ENCODE peak calls at places on chromosomes 4 and X, in seven cellular contexts. U, M, O, G, J, N and V are unnamed samples.

GRCh38 chr4:94352996-94353395 is 10.4 kb upstream of the HPGDS start:
- DNase-seq in O (no peak), J (peak; percentile 28), U (no peak), G (no peak), N (no peak), M (no peak), V (no peak)

GRCh38 chr4:71004281-71004851 is 10.9 kb downstream of the DCK start:
- DNase-seq in M (peak; percentile 37), J (no peak), N (no peak), U (no peak), G (no peak), O (no peak), V (peak; percentile 37)

GRCh38 chrX:45479196-45479834 is 278.6 kb upstream of the DIPK2B start:
- DNase-seq in N (no peak), J (peak; percentile 72), G (no peak), U (no peak), M (no peak), O (peak; percentile 86), V (no peak)

GRCh38 chr4:7323872-7324650 is 110.7 kb downstream of the PSAPL1 start:
- DNase-seq in M (no peak), U (no peak), J (no peak), O (no peak), N (no peak), G (peak; percentile 24), V (no peak)

GRCh38 chr4:66575024-66575696 is 904.9 kb upstream of the EPHA5 start:
- DNase-seq in N (no peak), U (no peak), J (peak; percentile 76), O (peak; percentile 33), M (no peak), G (no peak), V (no peak)

GRCh38 chr4:124121511-124121934 is 591.0 kb downstream of the ANKRD50 start:
- DNase-seq in J (peak; percentile 81), M (no peak), U (no peak), G (no peak), N (no peak), O (no peak), V (no peak)

GRCh38 chr4:87657525-87657924 is 7.4 kb downstream of the DMP1 start:
- DNase-seq in O (peak; percentile 47), G (no peak), J (peak; percentile 51), U (no peak), M (no peak), N (no peak), V (no peak)

GRCh38 chr4:3771167-3771809 is 5.1 kb downstream of the ADRA2C start:
- DNase-seq in U (no peak), M (no peak), N (no peak), G (no peak), J (no peak), O (no peak), V (no peak)

GRCh38 chr4:41360214-41360910 is 103.6 kb downstream of the UCHL1 start:
- DNase-seq in M (no peak), U (peak; percentile 57), G (peak; percentile 83), J (peak; percentile 61), O (peak; percentile 80), N (peak; percentile 85), V (no peak)

GRCh38 chr4:113109106-113109740 is 59.8 kb downstream of the ANK2 start:
- DNase-seq in O (no peak), J (no peak), G (no peak), U (no peak), N (no peak), M (no peak), V (no peak)

GRCh38 chr4:40525811-40526598 is 103.7 kb downstream of the RBM47 start:
- DNase-seq in M (no peak), N (no peak), U (no peak), O (peak; percentile 90), G (no peak), J (peak; percentile 93), V (no peak)

GRCh38 chr4:89836897-89837384 is at the start of gene SNCA:
- DNase-seq in J (peak; percentile 78), O (peak; percentile 89), N (peak; percentile 52), G (peak; percentile 55), U (peak; percentile 54), M (no peak), V (no peak)

GRCh38 chrX:9379697-9380551 is 84.9 kb upstream of the TBL1X start:
- DNase-seq in N (no peak), M (no peak), U (peak; percentile 62), G (no peak), O (peak; percentile 38), J (peak; percentile 17), V (no peak)

GRCh38 chr4:165612936-165613335 is 234.1 kb downstream of the CPE start:
- DNase-seq in M (no peak), G (no peak), U (no peak), J (no peak), O (no peak), N (no peak), V (no peak)

DNA sequence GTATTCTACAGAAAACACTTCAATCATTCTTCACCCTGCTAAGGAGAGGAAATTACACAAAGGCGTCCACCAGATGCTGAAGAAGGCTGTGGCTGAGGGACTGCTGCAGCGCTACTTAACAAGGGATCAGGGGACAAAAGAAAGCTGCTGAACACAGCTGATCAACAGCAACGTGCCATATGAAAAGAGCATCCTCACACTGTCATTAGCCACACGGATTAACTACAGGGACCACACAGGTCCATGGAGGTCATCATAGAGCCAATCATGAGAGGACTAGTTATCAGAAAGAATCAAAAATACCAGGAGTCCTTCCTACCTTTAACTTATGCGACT is 69.6 kb upstream of the STS start:
- DNase-seq in J (no peak), G (no peak), M (no peak), N (no peak), U (no peak), O (no peak), V (no peak)
- H3K4me1 ChIP-seq in J (no peaks in the 10 kb centered on the region), G (no peaks in the 10 kb centered on the region), M (peaks cover 6% of the 10 kb centered on the region), N (no peaks in the 10 kb centered on the region), U (no peaks in the 10 kb centered on the region), O (peaks cover 9% of the 10 kb centered on the region), V (peaks cover 20% of the 10 kb centered on the region)

GRCh38 chrX:38800981-38801845 is at the start of gene MID1IP1:
- DNase-seq in O (peak; percentile 95), U (peak; percentile 92), J (peak; percentile 95), M (peak; percentile 69), N (peak; percentile 90), G (peak; percentile 94), V (peak; percentile 80)
- H3K4me3 ChIP-seq in O (peak within 1 kb of the TSS; percentile 50), U (peak within 1 kb of the TSS; percentile 55), J (peak within 1 kb of the TSS; percentile 74), M (peak within 1 kb of the TSS; percentile 49), N (peak within 1 kb of the TSS; percentile 35), G (peak within 1 kb of the TSS; percentile 64), V (peak within 1 kb of the TSS; percentile 72)

GRCh38 chrX:108224218-108224617 is 132.6 kb downstream of the ATG4A start:
- DNase-seq in U (no peak), N (peak; percentile 7), O (no peak), G (no peak), M (no peak), J (no peak), V (no peak)
- H3K27me3 ChIP-seq in U (no peaks in the 10 kb centered on the region), N (peaks cover 42% of the 10 kb centered on the region), O (peaks cover 60% of the 10 kb centered on the region), G (no peaks in the 10 kb centered on the region), M (no peaks in the 10 kb centered on the region), J (no peaks in the 10 kb centered on the region), V (no peaks in the 10 kb centered on the region)

GRCh38 chr4:53015681-53016080 is 153.6 kb downstream of the RASL11B start:
- DNase-seq in J (peak; percentile 91), M (no peak), G (no peak), O (peak; percentile 73), N (no peak), U (peak; percentile 29), V (no peak)

GRCh38 chr4:53013873-53014272 is 151.8 kb downstream of the RASL11B start:
- DNase-seq in G (no peak), O (no peak), U (no peak), M (no peak), N (no peak), J (no peak), V (no peak)

GRCh38 chr4:53014368-53014767 is 152.3 kb downstream of the RASL11B start:
- DNase-seq in M (no peak), O (no peak), U (no peak), N (no peak), J (no peak), G (no peak), V (no peak)

GRCh38 chr4:53014881-53015280 is 152.8 kb downstream of the RASL11B start:
- DNase-seq in N (no peak), M (no peak), J (no peak), G (no peak), O (no peak), U (no peak), V (no peak)

DNA sequence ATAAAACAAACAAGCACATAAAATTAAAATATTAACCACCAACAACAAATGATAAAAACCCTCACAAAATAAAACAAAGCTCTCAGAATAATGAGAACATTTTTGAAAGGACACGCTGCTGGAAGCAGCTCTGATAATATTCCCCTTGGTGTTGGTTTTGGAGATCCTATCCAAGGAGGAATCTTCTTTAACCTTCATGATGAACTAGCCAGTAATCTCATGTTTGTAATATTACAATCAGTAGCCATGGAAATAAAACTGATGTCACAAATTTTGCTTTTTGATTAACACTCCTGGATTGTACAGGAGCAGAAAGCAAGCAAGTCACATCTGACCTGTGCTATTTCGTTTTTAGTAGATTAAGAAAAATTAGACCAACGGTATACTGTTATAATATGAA is 154.0 kb downstream of the RASL11B start:
- DNase-seq in O (no peak), J (no peak), G (no peak), M (no peak), U (no peak), N (no peak), V (no peak)
- H3K4me1 ChIP-seq in O (peaks cover 4% of the 10 kb centered on the region), J (peaks cover 49% of the 10 kb centered on the region), G (peaks cover 14% of the 10 kb centered on the region), M (no peaks in the 10 kb centered on the region), U (no peaks in the 10 kb centered on the region), N (peaks cover 68% of the 10 kb centered on the region), V (peaks cover 12% of the 10 kb centered on the region)

DNA sequence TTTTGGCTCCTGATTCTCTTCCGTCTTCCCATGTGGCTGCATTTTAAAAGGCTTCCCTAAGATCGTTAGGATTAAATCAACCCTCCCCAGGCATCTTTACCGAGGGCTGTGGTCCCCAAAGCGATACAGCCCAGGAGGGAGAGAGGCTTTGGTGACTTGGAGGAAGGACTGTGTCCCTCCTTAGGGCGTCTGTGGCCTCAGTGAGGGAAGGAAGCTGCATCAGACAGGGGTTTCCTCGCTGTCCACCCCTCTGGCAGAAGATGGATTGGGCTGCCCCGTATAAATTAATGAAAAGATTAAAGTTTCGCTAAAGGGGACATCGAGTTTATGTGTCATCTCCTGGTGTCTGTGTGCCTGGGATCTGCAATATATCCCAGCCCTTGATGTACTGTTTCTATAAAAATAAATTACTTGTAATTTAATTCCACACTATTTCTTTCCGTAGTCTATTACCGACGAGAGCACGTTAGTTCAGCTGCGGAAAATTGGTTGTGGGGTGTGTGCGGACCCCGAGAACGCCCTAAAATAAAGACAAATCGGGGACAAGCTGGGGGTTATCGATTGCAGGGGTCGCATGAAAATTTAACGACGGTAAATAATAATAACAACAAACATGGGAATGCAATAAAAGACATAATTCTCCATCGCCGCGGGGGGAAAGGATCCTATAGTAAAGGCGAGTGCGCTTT is 6.5 kb downstream of the SHOX start:
- DNase-seq in O (no peak), M (no peak), G (no peak), J (no peak), U (no peak), N (no peak), V (no peak)
- H3K4me3 ChIP-seq in O (no peak overlapping the region), M (no peak overlapping the region), G (no peak overlapping the region), J (no peak overlapping the region), U (no peak overlapping the region), N (no peak overlapping the region), V (no peak overlapping the region)